ENCODE peak calls at places on chromosome X, in eight cellular contexts. H is sigmoid colon, Q is GM12891, E is breast epithelium, G is transverse colon, U is endothelial cell of umbilical vein, K is suprapubic skin, F is stomach. D is an unnamed sample.

GRCh38 chrX:36908801-36909403 is 99.3 kb upstream of the FAM47C start:
- DNase-seq in H (no peak), Q (no peak), E (no peak), G (no peak), U (peak; percentile 19), K (no peak), F (no peak), D (no peak)

GRCh38 chrX:149512225-149512885 is 7.2 kb upstream of the IDS start:
- DNase-seq in H (no peak), Q (no peak), E (no peak), G (peak; percentile 63), U (peak; percentile 55), K (no peak), F (peak; percentile 64), D (no peak)

GRCh38 chrX:11558972-11559371 is 106.7 kb downstream of the ARHGAP6 start:
- DNase-seq in H (no peak), Q (peak; percentile 2), E (no peak), G (peak; percentile 12), U (peak; percentile 1), K (no peak), F (peak; percentile 29), D (no peak)

GRCh38 chrX:106894978-106895452 is 8.1 kb downstream of the RIPPLY1 start:
- DNase-seq in H (no peak), Q (no peak), E (no peak), G (no peak), U (peak; percentile 70), K (no peak), F (no peak), D (no peak)

GRCh38 chrX:386239-386767 is 404 bp downstream of the PPP2R3B start:
- DNase-seq in H (no peak), Q (no peak), E (no peak), G (no peak), U (no peak), K (no peak), F (no peak), D (no peak)

GRCh38 chrX:426881-427280 is 40.2 kb upstream of the PPP2R3B start:
- DNase-seq in H (no peak), Q (no peak), E (no peak), G (no peak), U (no peak), K (no peak), F (no peak), D (no peak)

GRCh38 chrX:113275769-113276168 is 435.1 kb upstream of the AMOT start:
- DNase-seq in H (no peak), Q (no peak), E (no peak), G (no peak), U (no peak), K (no peak), F (no peak), D (no peak)

GRCh38 chrX:132219343-132219768 is at the start of gene RAP2C:
- DNase-seq in H (peak; percentile 86), Q (peak; percentile 14), E (peak; percentile 65), G (peak; percentile 82), U (peak; percentile 67), K (peak; percentile 79), F (peak; percentile 76), D (peak; percentile 26)

DNA sequence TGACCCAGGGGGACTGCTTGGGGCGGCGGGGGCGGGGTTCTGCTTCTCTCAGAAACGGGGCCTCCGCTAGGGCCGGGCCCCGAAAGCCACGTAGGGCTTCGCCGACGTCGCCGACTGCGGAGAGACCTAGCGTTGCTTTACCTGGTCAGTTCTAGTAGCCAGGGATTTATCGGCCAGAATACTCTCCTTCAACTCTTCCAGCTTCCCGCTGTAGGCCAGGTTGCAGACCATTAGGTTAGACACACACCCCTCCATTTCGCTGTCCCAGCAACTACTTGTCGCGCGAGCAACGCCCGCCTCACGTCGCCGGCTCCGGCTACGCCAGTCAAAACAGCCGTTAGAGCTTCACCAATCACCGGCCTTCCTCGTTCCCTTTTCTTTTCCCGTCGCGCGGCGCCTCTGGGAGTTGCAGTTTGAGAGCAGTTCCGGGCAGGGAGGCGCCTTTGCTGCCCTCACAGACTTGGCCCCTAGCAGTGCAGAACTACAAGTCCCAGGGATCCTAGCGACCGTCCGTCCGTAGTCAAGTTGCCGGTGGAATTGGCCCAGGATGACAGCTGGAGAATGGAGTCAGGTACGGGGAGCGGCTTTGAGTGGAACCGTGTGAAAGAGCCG is at the start of the genes ATG4A and PSMD10:
- DNase-seq in H (peak; percentile 96), Q (peak; percentile 26), E (peak; percentile 93), G (peak; percentile 94), U (peak; percentile 97), K (peak; percentile 94), F (peak; percentile 92), D (peak; percentile 36)
- TF ChIP-seq POLR2AphosphoS5 in H (peak; percentile 85), Q (peak; percentile 44), E (peak; percentile 62), G (peak; percentile 72), U (peak; percentile 50), K (no peak), F (peak; percentile 73), D (peak; percentile 51)

GRCh38 chrX:53224860-53225797 is at the start of gene KDM5C:
- DNase-seq in H (peak; percentile 98), Q (peak; percentile 78), E (peak; percentile 89), G (peak; percentile 95), U (peak; percentile 85), K (peak; percentile 97), F (peak; percentile 95), D (peak; percentile 95)
- TF ChIP-seq POLR2A in H (peak; percentile 26), Q (peak; percentile 82), E (peak; percentile 59), G (peak; percentile 72), U (peak; percentile 61), K (peak; percentile 80), F (no peak), D (peak; percentile 93)

GRCh38 chrX:66021758-66022741 is 17.8 kb downstream of the VSIG4 start:
- DNase-seq in H (no peak), Q (no peak), E (no peak), G (no peak), U (no peak), K (no peak), F (no peak), D (no peak)
- TF ChIP-seq POLR2AphosphoS5 in H (no peak), Q (no peak), E (no peak), G (no peak), U (no peak), K (no peak), F (no peak), D (no peak)

GRCh38 chrX:2931612-2932011 is 2.5 kb upstream of the ARSD start:
- DNase-seq in H (no peak), Q (no peak), E (no peak), G (no peak), U (no peak), K (no peak), F (no peak), D (no peak)

GRCh38 chrX:2926664-2927275 is 2.4 kb downstream of the ARSD start:
- DNase-seq in H (no peak), Q (no peak), E (no peak), G (no peak), U (no peak), K (no peak), F (no peak), D (no peak)

GRCh38 chrX:2931155-2931554 is 2.0 kb upstream of the ARSD start:
- DNase-seq in H (no peak), Q (no peak), E (no peak), G (no peak), U (no peak), K (no peak), F (no peak), D (no peak)

GRCh38 chrX:2928127-2928582 is 984 bp downstream of the ARSD start:
- DNase-seq in H (peak; percentile 74), Q (peak; percentile 8), E (peak; percentile 39), G (peak; percentile 53), U (peak; percentile 62), K (peak; percentile 76), F (peak; percentile 54), D (no peak)

DNA sequence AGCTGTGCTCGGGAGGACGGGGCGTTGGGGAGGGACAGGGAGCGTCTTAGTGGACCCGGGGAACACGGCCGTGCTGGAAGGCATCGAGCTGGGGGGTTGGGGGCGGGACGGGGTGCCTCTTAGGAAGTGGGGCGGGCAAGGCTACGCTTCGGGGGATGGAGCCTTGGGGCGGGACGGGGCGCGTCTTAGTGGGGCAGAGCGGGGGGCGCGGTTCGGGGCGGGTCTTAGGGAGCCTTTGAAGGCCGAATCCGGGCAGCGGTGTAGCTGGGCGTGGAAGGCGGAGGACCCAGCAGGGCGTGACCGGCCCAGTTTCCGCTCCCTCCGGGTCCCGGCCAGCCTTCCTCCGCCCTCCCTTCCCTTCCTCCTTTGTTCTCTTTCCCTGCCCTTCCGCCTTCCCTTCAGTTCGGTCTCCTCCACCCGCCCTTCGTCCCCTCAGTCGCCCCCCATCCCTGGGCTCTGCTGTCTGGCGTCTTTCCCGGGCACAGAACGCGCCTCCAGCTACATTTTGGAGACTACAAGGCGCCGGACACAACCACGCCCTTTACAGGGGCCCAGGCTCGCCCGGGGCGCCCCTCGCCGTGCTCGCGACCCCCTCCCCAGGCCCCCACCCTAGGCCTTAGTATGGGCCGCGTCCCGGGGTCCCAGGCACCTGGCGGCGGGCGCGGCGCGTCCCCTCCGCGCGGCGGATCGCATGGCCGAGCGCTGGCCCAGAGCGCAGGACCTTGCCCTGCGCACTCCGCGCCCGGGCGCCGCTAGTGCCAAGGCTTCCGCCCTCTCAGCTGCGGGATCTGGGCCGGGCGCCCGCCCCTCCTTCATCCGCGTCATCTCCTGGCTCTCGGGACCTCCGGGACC is at the start of gene ARSD:
- DNase-seq in H (peak; percentile 96), Q (peak; percentile 41), E (peak; percentile 90), G (peak; percentile 94), U (peak; percentile 79), K (peak; percentile 95), F (peak; percentile 95), D (peak; percentile 30)
- TF ChIP-seq POLR2A in H (no peak), Q (no peak), E (peak; percentile 65), G (peak; percentile 80), U (peak; percentile 74), K (peak; percentile 79), F (no peak), D (peak; percentile 56)

GRCh38 chrX:101744085-101744484 is 84.4 kb upstream of the ARMCX2 start:
- DNase-seq in H (no peak), Q (no peak), E (no peak), G (no peak), U (no peak), K (no peak), F (no peak), D (no peak)
- TF ChIP-seq POLR2AphosphoS5 in H (no peak), Q (no peak), E (no peak), G (no peak), U (no peak), K (no peak), F (no peak), D (no peak)

DNA sequence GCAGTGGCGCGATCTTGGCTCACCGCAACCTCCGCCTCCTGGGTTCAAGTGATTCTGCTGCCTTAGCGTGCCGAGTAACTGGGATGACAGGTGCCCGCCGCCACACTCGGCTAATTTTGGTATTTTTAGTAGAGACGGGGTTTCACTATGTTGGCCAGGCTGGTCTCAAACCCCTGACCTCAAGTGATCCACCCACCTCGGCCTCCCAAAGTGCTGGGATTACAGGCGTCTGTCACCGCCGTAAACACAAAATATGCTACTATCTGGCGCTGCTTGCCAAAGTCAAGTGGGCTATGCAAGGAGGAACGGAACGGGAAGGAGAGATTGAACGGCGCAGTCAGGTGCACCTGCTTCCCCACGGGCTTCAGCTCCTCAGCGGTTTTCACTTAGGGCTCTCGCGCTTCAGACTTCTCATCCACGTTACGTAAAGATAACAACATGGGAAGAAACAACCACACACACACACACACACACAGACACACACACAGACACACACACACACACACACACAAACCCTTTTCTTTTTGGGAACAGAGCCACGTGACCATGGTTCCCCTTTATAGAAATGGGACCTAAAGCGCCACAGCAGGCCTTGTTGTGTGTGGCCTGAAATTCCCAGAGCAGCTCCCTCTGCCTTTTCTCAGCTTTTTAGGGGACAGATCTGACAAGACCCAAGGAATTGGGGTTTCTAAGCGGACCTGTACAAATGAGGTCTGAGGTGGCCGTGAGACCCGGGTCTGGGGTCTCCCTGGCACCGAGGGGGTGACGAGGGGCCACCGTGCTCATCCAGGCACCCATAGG is 1.5 kb downstream of the P2RY8 start:
- DNase-seq in H (no peak), Q (no peak), E (no peak), G (peak; percentile 39), U (no peak), K (peak; percentile 32), F (no peak), D (no peak)
- TF ChIP-seq POLR2A in H (no peak), Q (peak; percentile 20), E (no peak), G (no peak), U (no peak), K (no peak), F (no peak), D (no peak)

D was measured in GM12892.